ENCODE peak calls at places on chromosome 7, in ten cellular contexts. W is K562; T is body of pancreas; U is RPMI7951; E is iPS DF 19.7; J is HTR-8/SVneo; M is central memory CD4-positive, alpha-beta T cell; H is psoas muscle; C is Calu3; D is GM04504. X is an unnamed sample.

GRCh38 chr7:139808401-139808800 is 20.7 kb upstream of the TBXAS1 start:
- DNase-seq in W (no peak), T (no peak), U (no peak), E (no peak), J (no peak), M (no peak), H (no peak), C (no peak), D (no peak), X (no peak)

GRCh38 chr7:92634924-92635519 is 44.8 kb upstream of the FAM133B start:
- DNase-seq in W (peak), T (no peak), U (peak), E (no peak), J (no peak), M (no peak), H (no peak), C (peak), D (no peak), X (no peak)

GRCh38 chr7:137635132-137635531 is 211.6 kb downstream of the DGKI start:
- DNase-seq in W (no peak), T (no peak), U (no peak), E (no peak), J (no peak), M (no peak), H (no peak), C (no peak), D (no peak), X (no peak)

GRCh38 chr7:26278769-26279168 is 12.9 kb upstream of the SNX10 start:
- DNase-seq in W (peak), T (no peak), U (peak), E (no peak), J (peak), M (no peak), H (no peak), C (peak), D (no peak), X (no peak)

GRCh38 chr7:155423337-155424285 is 34.3 kb upstream of the EN2 start:
- DNase-seq in W (no peak), T (no peak), U (no peak), E (no peak), J (no peak), M (no peak), H (no peak), C (no peak), D (no peak), X (no peak)

GRCh38 chr7:2079332-2080068 is 153.2 kb downstream of the MAD1L1 start:
- DNase-seq in W (peak), T (no peak), U (no peak), E (no peak), J (no peak), M (no peak), H (no peak), C (no peak), D (no peak), X (no peak)

GRCh38 chr7:97003262-97004236 is 1.8 kb upstream of the DLX6 start:
- DNase-seq in W (no peak), T (no peak), U (no peak), E (no peak), J (no peak), M (no peak), H (no peak), C (no peak), D (no peak), X (no peak)

GRCh38 chr7:126792501-126792900 is 460.2 kb downstream of the GRM8 start:
- DNase-seq in W (no peak), T (no peak), U (no peak), E (no peak), J (no peak), M (no peak), H (no peak), C (no peak), D (no peak), X (no peak)

GRCh38 chr7:70082026-70082655 is 483.9 kb downstream of the AUTS2 start:
- DNase-seq in W (no peak), T (no peak), U (no peak), E (no peak), J (no peak), M (no peak), H (no peak), C (no peak), D (peak), X (no peak)

GRCh38 chr7:75870557-75870956 is 8.3 kb upstream of the RHBDD2 start:
- DNase-seq in W (no peak), T (no peak), U (no peak), E (no peak), J (no peak), M (no peak), H (no peak), C (no peak), D (no peak), X (no peak)

GRCh38 chr7:17832242-17832641 is 108.1 kb downstream of the SNX13 start:
- DNase-seq in W (no peak), T (no peak), U (no peak), E (no peak), J (no peak), M (no peak), H (no peak), C (no peak), D (no peak), X (no peak)

GRCh38 chr7:82050792-82051191 is 280.9 kb upstream of the HGF start:
- DNase-seq in W (no peak), T (no peak), U (peak), E (no peak), J (no peak), M (no peak), H (no peak), C (no peak), D (peak), X (no peak)

GRCh38 chr7:99898836-99899235 is 20.5 kb downstream of the TRIM4 start:
- DNase-seq in W (no peak), T (no peak), U (peak), E (no peak), J (no peak), M (no peak), H (no peak), C (no peak), D (no peak), X (no peak)

GRCh38 chr7:13800694-13801448 is 188.6 kb downstream of the ETV1 start:
- DNase-seq in W (peak), T (no peak), U (peak), E (no peak), J (no peak), M (no peak), H (no peak), C (no peak), D (peak), X (no peak)

GRCh38 chr7:13132314-13132713 is 444.9 kb downstream of the ARL4A start:
- DNase-seq in W (no peak), T (no peak), U (no peak), E (no peak), J (no peak), M (no peak), H (no peak), C (no peak), D (no peak), X (no peak)

GRCh38 chr7:132742152-132742551 is 165.9 kb upstream of the PLXNA4 start:
- DNase-seq in W (no peak), T (peak), U (peak), E (no peak), J (no peak), M (no peak), H (no peak), C (peak), D (peak), X (no peak)

GRCh38 chr7:30513762-30514161 is 9.1 kb upstream of the GGCT start:
- DNase-seq in W (no peak), T (no peak), U (no peak), E (no peak), J (no peak), M (no peak), H (no peak), C (no peak), D (no peak), X (no peak)

GRCh38 chr7:28291559-28291958 is 111.0 kb upstream of the JAZF1 start:
- DNase-seq in W (no peak), T (no peak), U (no peak), E (peak), J (no peak), M (no peak), H (no peak), C (no peak), D (no peak), X (no peak)

GRCh38 chr7:67738958-67739357 is 742.3 kb downstream of the TYW1 start:
- DNase-seq in W (no peak), T (peak), U (peak), E (no peak), J (no peak), M (no peak), H (peak), C (no peak), D (no peak), X (no peak)

GRCh38 chr7:77235280-77235679 is 35.7 kb upstream of the FGL2 start:
- DNase-seq in W (no peak), T (no peak), U (peak), E (no peak), J (no peak), M (no peak), H (no peak), C (no peak), D (no peak), X (no peak)

GRCh38 chr7:122893486-122893885 is 7.2 kb upstream of the CADPS2 start:
- DNase-seq in W (no peak), T (no peak), U (no peak), E (no peak), J (no peak), M (no peak), H (no peak), C (no peak), D (no peak), X (no peak)

GRCh38 chr7:20219446-20220292 is 2.5 kb upstream of the MACC1 start:
- DNase-seq in W (peak), T (peak), U (peak), E (no peak), J (no peak), M (no peak), H (peak), C (peak), D (no peak), X (no peak)

GRCh38 chr7:12635830-12636229 is 51.6 kb upstream of the ARL4A start:
- DNase-seq in W (no peak), T (no peak), U (peak), E (no peak), J (no peak), M (peak), H (no peak), C (no peak), D (no peak), X (no peak)

GRCh38 chr7:85178531-85179298 is 8.1 kb downstream of the SEMA3D start:
- DNase-seq in W (no peak), T (no peak), U (no peak), E (no peak), J (no peak), M (no peak), H (no peak), C (no peak), D (no peak), X (no peak)

X was measured in T-helper 9 cell.